ENCODE peak calls at places on chromosomes 7 and 10, in seven cellular contexts. L, X, R, D, S, I and O are unnamed samples. For H3K4me1, the result is how much of the 10 kb centered on the place peaks cover.

GRCh38 chr10:44853148-44853734 is 57.9 kb upstream of the TMEM72 start:
- DNase-seq in L (no peak), X (no peak), R (peak), D (no peak), S (no peak), I (no peak), O (no peak)

GRCh38 chr7:159040146-159040545 is 104.5 kb downstream of the VIPR2 start:
- DNase-seq in L (no peak), X (no peak), R (no peak), D (no peak), S (no peak), I (no peak), O (no peak)

GRCh38 chr10:50325449-50326188 is 74.3 kb upstream of the ASAH2 start:
- DNase-seq in L (no peak), X (peak), R (peak), D (no peak), S (peak), I (no peak), O (peak)

GRCh38 chr10:128697437-128697836 is 571.2 kb upstream of the MKI67 start:
- DNase-seq in L (no peak), X (no peak), R (no peak), D (no peak), S (no peak), I (no peak), O (no peak)

GRCh38 chr10:104327745-104328635 is 10.3 kb downstream of the ITPRIP start:
- DNase-seq in L (no peak), X (peak), R (peak), D (peak), S (peak), I (peak), O (peak)

GRCh38 chr7:80729586-80730320 is 91.3 kb downstream of the CD36 start:
- DNase-seq in L (no peak), X (no peak), R (peak), D (no peak), S (no peak), I (no peak), O (no peak)

GRCh38 chr7:85734823-85735222 is 548.0 kb upstream of the SEMA3D start:
- DNase-seq in L (no peak), X (no peak), R (no peak), D (no peak), S (no peak), I (no peak), O (no peak)

GRCh38 chr7:36658603-36659516 is 65.4 kb downstream of the AOAH start:
- DNase-seq in L (no peak), X (peak), R (peak), D (no peak), S (peak), I (peak), O (peak)

GRCh38 chr7:99679400-99680191 is at the start of gene CYP3A5:
- DNase-seq in L (no peak), X (no peak), R (no peak), D (no peak), S (no peak), I (peak), O (peak)

GRCh38 chr7:99677646-99678045 is 2.1 kb downstream of the CYP3A5 start:
- DNase-seq in L (no peak), X (no peak), R (no peak), D (no peak), S (no peak), I (no peak), O (no peak)

GRCh38 chr7:99674995-99675742 is 4.6 kb downstream of the CYP3A5 start:
- DNase-seq in L (no peak), X (no peak), R (no peak), D (no peak), S (peak), I (no peak), O (no peak)

GRCh38 chr7:99677013-99677412 is 2.8 kb downstream of the CYP3A5 start:
- DNase-seq in L (no peak), X (no peak), R (no peak), D (no peak), S (no peak), I (no peak), O (no peak)

DNA sequence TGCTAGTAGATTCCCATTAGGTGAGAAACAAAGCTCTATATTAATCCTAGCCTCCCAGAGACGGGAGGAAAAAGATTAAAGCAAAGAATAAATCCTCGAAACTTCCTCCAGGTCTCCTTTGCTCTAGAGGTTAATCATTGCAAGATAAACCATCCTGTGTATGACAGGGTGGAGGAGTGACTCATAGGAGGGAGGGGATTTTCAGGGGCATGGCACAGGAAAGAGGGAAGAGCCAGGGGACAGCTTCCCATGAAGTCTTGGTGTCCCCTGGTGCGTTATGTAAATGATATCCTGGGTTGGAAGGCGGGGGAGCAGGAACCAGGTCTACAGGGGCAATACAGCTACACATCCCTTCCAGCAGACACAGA is 780 bp downstream of the CYP3A5 start:
- DNase-seq in L (no peak), X (peak), R (peak), D (no peak), S (no peak), I (peak), O (peak)
- H3K27ac ChIP-seq in L (no peak), X (no peak), R (no peak), D (no peak), S (no peak), I (peak), O (peak)

DNA sequence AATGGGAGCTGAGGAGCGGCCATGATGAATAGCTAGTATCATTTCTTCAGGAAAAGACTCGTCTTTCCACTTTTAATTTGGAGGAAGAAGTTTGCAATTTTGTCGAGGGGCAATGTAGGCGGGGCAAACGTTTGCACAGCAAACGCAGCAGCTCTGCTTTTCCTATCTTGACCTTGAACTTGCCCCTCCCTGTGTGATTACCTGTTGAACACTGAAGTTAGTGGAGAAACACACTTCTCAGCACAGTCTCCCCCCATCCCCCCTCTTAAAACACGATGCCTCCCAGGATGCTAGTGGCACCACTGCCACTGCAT is 178 bp upstream of the EPDR1 start:
- DNase-seq in L (no peak), X (no peak), R (no peak), D (no peak), S (no peak), I (no peak), O (no peak)
- TF ChIP-seq CTCF in L (no peak), X (peak), R (no peak), D (no peak), S (no peak), I (peak), O (no peak)

DNA sequence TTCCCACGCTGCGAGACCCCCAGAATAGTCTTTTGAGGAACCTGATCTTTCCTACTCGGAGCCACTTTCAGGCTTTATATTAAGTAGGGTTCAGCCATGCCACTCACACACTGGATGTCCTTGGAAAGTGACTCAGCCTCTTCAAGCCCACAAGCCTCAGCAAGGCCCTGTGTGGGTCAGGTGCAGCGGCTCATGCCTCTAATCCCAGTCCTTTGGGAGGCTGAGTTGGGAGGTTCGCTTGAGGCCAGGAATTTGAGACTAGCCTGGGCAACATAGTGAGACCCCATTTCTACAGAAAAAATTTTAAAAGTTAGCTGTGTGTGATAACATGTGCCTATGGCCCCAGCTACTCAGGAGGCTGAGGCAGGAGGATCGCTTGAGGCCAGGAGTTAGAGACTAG is 119.7 kb upstream of the TNRC18 start:
- DNase-seq in L (no peak), X (no peak), R (no peak), D (no peak), S (no peak), I (no peak), O (no peak)
- H3K4me1 ChIP-seq in L (under half), X (under half), R (under half), D (under half), S (under half), I (under half), O (under half)

GRCh38 chr7:3091631-3092030 is 48.0 kb upstream of the CARD11 start:
- DNase-seq in L (no peak), X (no peak), R (no peak), D (no peak), S (no peak), I (no peak), O (no peak)
- H3K27ac ChIP-seq in L (no peak), X (no peak), R (no peak), D (peak), S (no peak), I (no peak), O (no peak)

DNA sequence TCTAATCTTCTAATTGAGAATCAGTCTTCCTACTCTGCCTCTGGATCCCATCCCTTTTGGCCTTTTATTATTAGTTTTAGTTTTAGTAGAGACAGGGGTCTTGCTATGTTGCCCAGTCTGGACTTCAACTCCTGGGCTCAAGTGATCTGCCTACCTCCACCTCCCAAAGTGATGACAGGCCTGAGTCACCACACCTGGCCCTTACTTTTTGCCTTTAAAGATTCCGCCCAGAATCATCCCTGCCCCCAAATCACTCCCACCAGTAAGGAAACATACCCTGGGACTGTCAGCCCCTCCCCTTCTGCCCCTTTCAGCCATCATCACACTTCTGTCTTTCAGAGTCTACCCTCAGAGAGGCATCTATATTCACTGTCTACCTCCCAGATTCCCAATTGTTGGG is 18.7 kb downstream of the KPNA7 start:
- DNase-seq in L (no peak), X (no peak), R (no peak), D (peak), S (no peak), I (no peak), O (no peak)
- TF ChIP-seq CTCF in L (no peak), X (no peak), R (no peak), D (no peak), S (no peak), I (no peak), O (no peak)

DNA sequence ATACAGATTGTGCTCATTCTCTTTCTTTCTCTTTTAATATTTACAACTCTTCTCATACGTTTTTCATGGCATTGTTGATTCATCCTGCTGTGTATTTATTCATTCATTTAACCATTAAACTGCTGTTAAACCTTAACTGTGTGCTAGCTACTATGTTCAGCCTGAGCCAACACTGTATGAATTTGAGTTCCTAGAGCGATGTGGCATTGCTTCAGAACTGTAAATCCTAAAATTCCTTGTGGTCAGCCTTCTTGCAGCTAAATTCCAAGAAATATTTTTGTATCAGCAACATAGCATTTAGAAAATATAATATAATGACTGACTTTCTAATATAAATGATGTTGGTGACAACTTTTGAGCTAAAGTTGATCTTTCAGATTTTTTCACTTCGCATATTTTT is 184.7 kb upstream of the FZD1 start:
- DNase-seq in L (no peak), X (no peak), R (peak), D (no peak), S (no peak), I (no peak), O (no peak)
- H3K4me1 ChIP-seq in L (under half), X (under half), R (under half), D (under half), S (under half), I (under half), O (under half)

GRCh38 chr7:135716677-135717238 is 11.2 kb downstream of the SLC13A4 start:
- DNase-seq in L (no peak), X (peak), R (peak), D (no peak), S (no peak), I (no peak), O (peak)
- H3K27ac ChIP-seq in L (no peak), X (no peak), R (no peak), D (no peak), S (no peak), I (no peak), O (no peak)

DNA sequence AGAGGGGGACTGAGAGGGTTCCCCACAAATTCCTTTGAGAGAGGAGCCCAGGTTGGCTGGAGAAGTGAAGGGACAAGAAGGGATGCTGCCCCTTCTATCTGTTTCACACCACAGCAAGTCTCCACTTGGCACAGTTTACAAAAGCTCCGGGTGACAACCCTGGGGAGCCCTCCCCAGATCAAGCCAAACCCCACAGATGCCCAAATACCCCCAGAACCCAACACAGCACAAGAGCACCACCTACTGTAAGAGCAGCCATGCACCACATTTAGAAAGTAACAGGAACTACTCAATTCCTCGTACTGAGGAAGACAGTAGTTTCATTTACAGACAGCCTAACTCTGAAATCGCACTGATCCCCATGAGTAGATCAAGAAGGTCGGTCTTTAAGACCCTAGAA is 67.8 kb upstream of the ATP6V0A4 start:
- DNase-seq in L (peak), X (no peak), R (no peak), D (no peak), S (peak), I (no peak), O (no peak)
- TF ChIP-seq CTCF in L (peak), X (peak), R (peak), D (peak), S (peak), I (peak), O (peak)